ENCODE peak calls at places on chromosomes 11 and 22, in seven cellular contexts. H is mesendoderm, Y is T1000, A is T-cell, T is KBM-7, B is astrocyte of the cerebellum, Q is SHP77. D is an unnamed sample.

GRCh38 chr22:32920734-32921133 is 119.2 kb downstream of the TIMP3 start:
- DNase-seq in Q (no peak), B (no peak), A (no peak), T (no peak), H (no peak), Y (no peak), D (no peak)

GRCh38 chr11:65861533-65862183 is 1.4 kb downstream of the MUS81 start:
- DNase-seq in A (no peak), Y (no peak), B (no peak), Q (no peak), H (no peak), T (no peak), D (no peak)

GRCh38 chr11:134802116-134802515 is 390.1 kb upstream of the B3GAT1 start:
- DNase-seq in Y (no peak), H (peak; percentile 62), B (no peak), Q (no peak), T (no peak), A (no peak), D (no peak)

GRCh38 chr22:23697031-23697970 is 6.5 kb downstream of the RGL4 start:
- DNase-seq in B (no peak), Q (no peak), A (no peak), H (no peak), T (no peak), Y (no peak), D (no peak)

GRCh38 chr11:10490032-10490397 is 35.0 kb downstream of the AMPD3 start:
- DNase-seq in Q (no peak), H (no peak), B (no peak), T (no peak), A (no peak), Y (no peak), D (no peak)

GRCh38 chr11:96234866-96235441 is 108.0 kb downstream of the MAML2 start:
- DNase-seq in Q (no peak), B (no peak), Y (no peak), H (no peak), T (no peak), A (no peak), D (no peak)

GRCh38 chr11:45607995-45608394 is 57.4 kb downstream of the CHST1 start:
- DNase-seq in B (no peak), A (no peak), H (no peak), T (no peak), Q (no peak), Y (no peak), D (no peak)

GRCh38 chr11:77647906-77648305 is 10.3 kb upstream of the CLNS1A start:
- DNase-seq in H (no peak), Q (no peak), A (no peak), T (no peak), Y (no peak), B (no peak), D (no peak)

GRCh38 chr22:17712441-17712840 is 61.8 kb downstream of the BID start:
- DNase-seq in Q (no peak), B (no peak), Y (no peak), T (no peak), H (no peak), A (no peak), D (no peak)

GRCh38 chr22:43014062-43014875 is 680 bp downstream of the PACSIN2 start:
- DNase-seq in A (peak; percentile 29), Y (no peak), Q (no peak), B (no peak), H (peak; percentile 65), T (peak; percentile 49), D (no peak)

GRCh38 chr11:81005595-81005994 is 1564.8 kb upstream of the TENM4 start:
- DNase-seq in T (no peak), A (no peak), Y (peak; percentile 4), B (peak; percentile 70), Q (no peak), H (peak; percentile 23), D (no peak)

GRCh38 chr11:78982377-78982925 is 407.8 kb upstream of the NARS2 start:
- DNase-seq in A (no peak), Y (no peak), Q (no peak), B (no peak), T (no peak), H (no peak), D (no peak)

GRCh38 chr11:2150206-2150847 is 10.7 kb downstream of the INS start:
- DNase-seq in H (peak; percentile 80), A (no peak), Y (no peak), B (peak; percentile 72), T (peak; percentile 28), Q (no peak), D (peak; percentile 49)

GRCh38 chr11:10305262-10305963 is 540 bp downstream of the ADM start:
- DNase-seq in Y (peak; percentile 96), Q (no peak), A (peak; percentile 38), T (peak; percentile 59), B (no peak), H (peak; percentile 59), D (no peak)

GRCh38 chr22:31556627-31557203 is 60.4 kb downstream of the SFI1 start:
- DNase-seq in Q (peak; percentile 2), B (peak; percentile 18), A (no peak), Y (no peak), T (peak; percentile 57), H (peak; percentile 41), D (no peak)

GRCh38 chr22:17281026-17281809 is 62.0 kb upstream of the ADA2 start:
- DNase-seq in B (no peak), Q (no peak), A (no peak), Y (no peak), T (no peak), H (no peak), D (no peak)

GRCh38 chr11:95507794-95508193 is 276.8 kb upstream of the SESN3 start:
- DNase-seq in A (no peak), T (no peak), Y (no peak), B (no peak), Q (no peak), H (no peak), D (no peak)

GRCh38 chr22:37276771-37277170 is 5.5 kb upstream of the CYTH4 start:
- DNase-seq in A (no peak), T (no peak), Q (no peak), H (no peak), Y (no peak), B (no peak), D (no peak)

GRCh38 chr11:86303257-86303656 is 1.2 kb downstream of the HIKESHI start:
- DNase-seq in A (no peak), T (peak; percentile 12), Y (no peak), H (peak; percentile 5), Q (no peak), B (no peak), D (no peak)

GRCh38 chr11:101327908-101328307 is 198.3 kb upstream of the PGR start:
- DNase-seq in Q (no peak), Y (no peak), T (no peak), H (no peak), B (no peak), A (no peak), D (no peak)

GRCh38 chr11:19345848-19346681 is 105.3 kb upstream of the E2F8 start:
- DNase-seq in A (no peak), Y (no peak), T (peak; percentile 2), B (no peak), H (peak; percentile 31), Q (no peak), D (no peak)

GRCh38 chr11:7606496-7606895 is 66.8 kb downstream of the CYB5R2 start:
- DNase-seq in Y (no peak), Q (no peak), B (no peak), H (no peak), A (no peak), T (no peak), D (no peak)

GRCh38 chr11:124233376-124233775 is 7.5 kb upstream of the OR8G1 start:
- DNase-seq in A (no peak), Y (no peak), H (no peak), T (no peak), Q (peak; percentile 67), B (no peak), D (no peak)

GRCh38 chr11:79100093-79100704 is 340.6 kb downstream of the TENM4 start:
- DNase-seq in H (peak; percentile 75), B (no peak), Y (no peak), A (no peak), Q (peak; percentile 26), T (peak; percentile 56), D (peak; percentile 26)

GRCh38 chr22:30262917-30263741 is 3.5 kb downstream of the OSM start:
- DNase-seq in T (peak; percentile 82), Y (peak; percentile 42), B (no peak), H (peak; percentile 77), Q (peak; percentile 60), A (peak; percentile 79), D (no peak)

GRCh38 chr22:37008365-37008764 is 10.9 kb downstream of the TST start:
- DNase-seq in A (no peak), Y (no peak), H (no peak), B (no peak), T (peak; percentile 31), Q (no peak), D (no peak)

GRCh38 chr22:47631571-47632102 is 869.2 kb downstream of the TBC1D22A start:
- DNase-seq in Y (no peak), H (no peak), B (no peak), A (no peak), Q (peak; percentile 96), T (no peak), D (no peak)

GRCh38 chr11:46890665-46891064 is 27.7 kb downstream of the LRP4 start:
- DNase-seq in Y (no peak), B (no peak), T (no peak), H (no peak), Q (no peak), A (no peak), D (no peak)

GRCh38 chr22:37549704-37550059 is 10.6 kb upstream of the CDC42EP1 start:
- DNase-seq in A (no peak), B (no peak), T (no peak), H (peak; percentile 69), Q (peak; percentile 35), Y (no peak), D (peak; percentile 34)

GRCh38 chr22:19871023-19871844 is 16.6 kb upstream of the GNB1L start:
- DNase-seq in Q (no peak), H (no peak), B (no peak), Y (no peak), T (no peak), A (no peak), D (no peak)

GRCh38 chr22:27780161-27780575 is 21.4 kb downstream of the MN1 start:
- DNase-seq in H (peak; percentile 96), Q (no peak), Y (no peak), T (no peak), A (no peak), B (no peak), D (no peak)